ENCODE peak calls at places on chromosomes 11 and 22, in seven cellular contexts. X, L, M, Z, C, B and N are unnamed samples.

GRCh38 chr22:27919943-27920755 is 1.1 kb upstream of the PITPNB start:
- DNase-seq in X (no peak), L (peak), M (peak), Z (no peak), C (peak), B (no peak), N (peak)

GRCh38 chr11:31968774-31969433 is 122.0 kb upstream of the RCN1 start:
- DNase-seq in X (no peak), L (no peak), M (no peak), Z (no peak), C (peak), B (no peak), N (peak)

GRCh38 chr22:19817561-19818263 is 37.0 kb downstream of the GNB1L start:
- DNase-seq in X (peak), L (no peak), M (no peak), Z (peak), C (no peak), B (no peak), N (no peak)

GRCh38 chr11:117419136-117419914 is 91.7 kb downstream of the CEP164 start:
- DNase-seq in X (no peak), L (no peak), M (no peak), Z (no peak), C (peak), B (no peak), N (peak)

GRCh38 chr11:74453373-74453975 is 13.9 kb downstream of the KCNE3 start:
- DNase-seq in X (peak), L (peak), M (peak), Z (peak), C (peak), B (peak), N (peak)

GRCh38 chr22:33247758-33248157 is 189.6 kb upstream of the SYN3 start:
- DNase-seq in X (no peak), L (no peak), M (no peak), Z (no peak), C (no peak), B (no peak), N (peak)

GRCh38 chr11:46119352-46120216 is 1.7 kb downstream of the PHF21A start:
- DNase-seq in X (peak), L (peak), M (peak), Z (peak), C (peak), B (peak), N (peak)

GRCh38 chr11:17405232-17406005 is 17.0 kb upstream of the KCNJ11 start:
- DNase-seq in X (peak), L (peak), M (peak), Z (peak), C (peak), B (peak), N (peak)

GRCh38 chr11:11798586-11799438 is 43.0 kb upstream of the USP47 start:
- DNase-seq in X (peak), L (peak), M (peak), Z (peak), C (peak), B (peak), N (peak)

GRCh38 chr11:83766932-83767331 is 480.8 kb upstream of the CCDC90B start:
- DNase-seq in X (no peak), L (no peak), M (no peak), Z (no peak), C (no peak), B (no peak), N (no peak)

GRCh38 chr11:72781063-72781312 is 12.9 kb downstream of the STARD10 start:
- DNase-seq in X (peak), L (peak), M (no peak), Z (no peak), C (no peak), B (peak), N (no peak)

GRCh38 chr22:30889268-30889995 is 79.1 kb downstream of the MORC2 start:
- DNase-seq in X (no peak), L (no peak), M (no peak), Z (no peak), C (no peak), B (no peak), N (no peak)

GRCh38 chr11:1336836-1337646 is 27.6 kb upstream of the TOLLIP start:
- DNase-seq in X (no peak), L (peak), M (peak), Z (no peak), C (no peak), B (peak), N (no peak)

GRCh38 chr22:43173976-43174720 is 12.8 kb downstream of the TTLL12 start:
- DNase-seq in X (no peak), L (no peak), M (no peak), Z (peak), C (no peak), B (no peak), N (no peak)

DNA sequence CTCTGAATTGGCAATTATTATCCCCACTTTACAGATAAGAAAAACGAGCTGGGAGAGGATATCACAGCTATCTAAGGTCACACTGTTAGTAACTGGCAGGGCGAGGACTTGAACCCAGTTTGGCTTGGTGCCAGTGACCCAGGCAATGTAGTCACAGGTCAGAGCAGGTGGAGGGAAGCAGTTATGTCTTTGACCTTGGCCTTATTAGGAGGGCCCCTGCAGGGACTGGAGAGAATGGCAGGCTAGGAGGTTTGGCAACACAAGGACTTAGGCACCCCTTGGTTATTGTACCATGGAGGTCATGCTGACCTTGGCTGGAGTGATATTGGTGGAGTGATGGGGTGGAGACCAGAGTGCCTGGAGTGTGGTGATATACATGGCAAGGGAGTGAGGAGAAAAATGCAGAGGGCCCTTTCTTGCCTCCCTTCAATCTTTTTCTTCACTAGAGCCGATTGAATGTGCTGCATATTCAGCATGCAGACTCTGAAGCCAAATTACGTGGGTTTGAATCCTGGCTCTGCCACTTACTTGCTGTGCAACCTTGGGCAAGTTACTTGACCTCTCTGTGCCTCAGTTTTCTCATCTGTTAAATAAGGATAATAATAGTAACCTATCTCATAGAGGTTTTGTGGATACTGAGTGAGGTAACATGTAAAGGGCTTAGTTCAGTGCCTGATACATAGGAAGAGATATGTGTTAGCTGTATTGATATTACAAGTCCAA is 92.7 kb upstream of the TBCEL start:
- DNase-seq in X (no peak), L (no peak), M (no peak), Z (no peak), C (no peak), B (no peak), N (no peak)
- TF ChIP-seq CTCF in X (no peak), L (no peak), M (no peak), Z (no peak), C (no peak), B (no peak), N (peak)

DNA sequence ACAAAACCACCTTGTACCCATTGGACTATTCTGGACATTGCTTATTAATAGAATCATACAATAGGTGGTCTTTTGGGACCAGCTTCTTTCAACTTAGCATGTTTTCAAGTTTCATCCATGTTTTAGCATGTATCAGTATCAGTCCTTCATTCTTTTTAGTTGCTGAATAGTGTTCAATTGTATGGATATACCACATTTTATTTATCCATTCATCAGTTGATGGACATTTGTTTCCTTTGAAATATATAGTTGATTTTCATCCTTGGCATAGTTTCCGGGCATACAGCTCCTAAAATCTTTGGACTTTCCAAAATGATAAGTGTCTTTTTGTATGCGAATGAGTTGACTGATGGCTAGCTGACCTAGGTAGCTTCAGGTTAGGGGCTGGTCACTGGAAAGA is 12.2 kb downstream of the PPP6R3 start:
- DNase-seq in X (no peak), L (no peak), M (no peak), Z (no peak), C (no peak), B (no peak), N (no peak)
- H3K4me3 ChIP-seq in X (no peak), L (no peak), M (no peak), Z (no peak), C (no peak), B (no peak), N (no peak)

GRCh38 chr11:15101072-15101701 is 13.5 kb upstream of the INSC start:
- DNase-seq in X (peak), L (peak), M (peak), Z (peak), C (peak), B (peak), N (peak)
- TF ChIP-seq CTCF in X (peak), L (peak), M (peak), Z (peak), C (peak), B (peak), N (peak)

DNA sequence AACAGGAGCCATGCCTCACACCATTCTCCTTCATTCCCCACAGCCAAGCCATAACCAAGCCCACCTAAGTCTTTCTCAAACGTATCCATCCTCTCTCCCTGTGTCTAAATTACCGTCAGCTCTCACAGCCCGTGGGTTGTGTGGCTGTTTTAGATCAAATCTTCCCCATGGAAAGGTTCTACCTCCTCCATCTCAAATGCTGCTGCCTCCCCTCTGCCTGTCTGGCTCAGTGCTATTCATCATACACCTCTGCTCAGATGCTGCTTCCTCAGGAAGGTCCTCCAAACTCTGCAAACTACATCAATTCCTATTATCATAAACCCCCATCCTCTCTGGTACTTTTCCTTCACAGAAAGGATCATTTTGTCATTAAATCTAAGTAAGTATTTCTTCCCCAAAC is 15.1 kb downstream of the NFRKB start:
- DNase-seq in X (no peak), L (no peak), M (no peak), Z (no peak), C (no peak), B (no peak), N (no peak)
- H3K4me3 ChIP-seq in X (no peak), L (no peak), M (no peak), Z (no peak), C (no peak), B (no peak), N (no peak)

DNA sequence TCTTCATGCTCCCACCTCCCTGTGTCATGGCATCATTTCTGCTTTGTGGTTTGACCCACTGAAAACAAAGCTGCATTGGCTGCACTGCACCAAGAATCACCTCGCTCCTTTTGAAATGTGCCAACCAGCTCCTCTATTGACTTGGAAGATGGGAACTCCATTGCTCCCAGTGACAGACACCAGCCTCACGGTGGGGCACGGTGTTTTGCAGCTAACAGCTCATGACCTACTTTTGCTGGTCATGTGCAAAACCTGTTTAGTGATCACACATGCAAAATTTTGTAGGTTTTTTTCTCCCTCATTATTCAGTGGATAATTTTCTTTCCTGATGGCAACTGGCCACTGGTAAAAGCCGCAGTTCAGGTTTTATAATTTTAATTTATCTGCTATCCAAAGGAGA is 36.8 kb downstream of the ARFGAP2 start:
- DNase-seq in X (no peak), L (no peak), M (no peak), Z (no peak), C (no peak), B (no peak), N (no peak)
- TF ChIP-seq CTCF in X (no peak), L (no peak), M (no peak), Z (no peak), C (no peak), B (no peak), N (no peak)

DNA sequence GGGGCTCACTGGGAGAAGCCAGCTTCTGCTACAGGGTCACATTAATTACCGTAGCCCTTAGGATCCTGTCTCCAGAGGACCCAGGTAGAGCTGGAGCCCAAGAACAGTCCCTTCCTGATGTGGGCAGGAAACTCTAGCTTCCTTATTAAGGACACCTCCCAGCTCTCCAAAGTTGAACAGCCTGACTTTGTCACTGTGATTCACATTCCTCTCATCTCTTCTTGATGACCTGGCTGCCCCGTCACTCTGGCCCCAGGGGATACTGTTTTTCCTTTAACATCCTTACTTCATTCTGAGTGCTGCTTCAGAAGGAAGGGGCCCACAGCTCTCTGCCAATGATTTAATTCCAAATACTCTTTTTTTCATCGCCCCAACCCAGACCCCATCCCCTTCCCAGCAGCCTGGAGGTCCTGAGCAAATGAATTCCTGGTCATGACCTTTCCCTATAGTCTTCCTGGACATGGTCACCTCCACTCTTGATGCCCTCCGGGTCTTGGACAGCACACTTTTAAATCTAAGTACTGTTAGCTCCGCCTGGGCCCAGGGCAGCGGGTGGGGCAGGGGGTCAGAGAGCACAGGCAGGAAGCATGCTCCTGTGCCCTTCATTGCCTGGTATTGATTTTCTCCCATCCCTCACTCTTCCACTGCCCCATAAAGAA is 22.4 kb upstream of the SPON1 start:
- DNase-seq in X (no peak), L (no peak), M (no peak), Z (no peak), C (no peak), B (no peak), N (no peak)
- H3K4me3 ChIP-seq in X (no peak), L (no peak), M (no peak), Z (no peak), C (no peak), B (no peak), N (no peak)

GRCh38 chr11:36289226-36289852 is at the start of gene COMMD9:
- DNase-seq in X (peak), L (peak), M (peak), Z (peak), C (peak), B (peak), N (peak)

GRCh38 chr11:36288442-36289225 is 590 bp downstream of the COMMD9 start:
- DNase-seq in X (no peak), L (peak), M (no peak), Z (no peak), C (no peak), B (no peak), N (no peak)

GRCh38 chr11:36296925-36297604 is 977 bp downstream of the PRR5L start:
- DNase-seq in X (no peak), L (no peak), M (no peak), Z (no peak), C (peak), B (no peak), N (peak)

GRCh38 chr11:36295926-36296325 is at the start of gene PRR5L:
- DNase-seq in X (no peak), L (no peak), M (peak), Z (no peak), C (no peak), B (no peak), N (no peak)

DNA sequence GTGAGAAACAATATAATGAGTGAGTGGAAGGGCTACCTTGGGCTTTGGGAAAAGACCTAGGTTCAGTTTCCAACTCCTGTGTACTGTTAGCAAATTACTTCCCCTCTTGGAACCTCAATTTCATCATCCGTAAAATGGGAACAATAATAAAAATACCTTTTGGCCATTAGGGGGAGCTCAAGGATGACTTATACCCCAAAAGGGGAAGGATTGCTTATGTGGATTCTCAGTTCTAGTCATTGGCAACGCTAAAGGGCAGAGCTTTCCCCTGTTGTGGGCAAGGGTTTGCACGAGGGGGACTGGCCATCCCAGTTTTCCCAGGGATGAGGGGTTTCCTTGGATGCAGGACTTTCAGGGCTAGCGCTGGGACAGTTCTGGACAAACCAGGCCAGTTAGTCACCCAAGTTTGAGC is 3.1 kb upstream of the COMMD9 start:
- DNase-seq in X (no peak), L (no peak), M (peak), Z (no peak), C (peak), B (no peak), N (peak)
- TF ChIP-seq CTCF in X (no peak), L (peak), M (peak), Z (peak), C (peak), B (peak), N (peak)

DNA sequence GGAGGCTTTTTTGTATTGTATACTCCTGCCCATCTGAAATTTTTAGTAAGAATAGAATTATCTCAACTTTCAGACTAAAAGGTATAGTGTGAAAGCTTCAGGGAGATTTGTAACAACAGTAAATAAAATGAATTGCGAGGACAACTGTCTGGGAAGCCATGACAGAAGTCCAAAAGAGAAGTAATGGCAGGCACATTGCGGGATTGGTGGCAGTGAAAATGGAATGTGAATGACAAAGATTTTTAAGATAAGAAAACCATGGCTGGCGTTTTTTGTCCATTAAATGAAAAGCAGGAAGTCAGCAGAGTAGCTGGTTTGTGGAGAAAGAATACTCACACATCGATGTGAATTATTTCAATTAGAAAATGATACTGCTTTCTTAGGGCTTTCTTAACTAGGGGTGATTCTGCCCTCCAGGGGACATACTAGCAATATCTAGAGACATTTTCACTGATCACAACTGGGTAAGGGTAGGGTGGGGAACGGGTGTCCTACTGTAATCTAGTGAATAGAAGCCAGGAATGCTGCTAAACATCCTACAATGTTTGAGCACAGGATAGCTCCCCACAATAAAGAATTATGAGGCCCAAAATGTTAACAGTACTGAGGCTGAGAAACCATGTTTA is 1.6 kb downstream of the NPAT start:
- DNase-seq in X (no peak), L (no peak), M (no peak), Z (no peak), C (no peak), B (no peak), N (peak)
- H3K4me3 ChIP-seq in X (peak), L (peak), M (peak), Z (peak), C (peak), B (peak), N (peak)